ENCODE peak calls at places on chromosome 2, in nine cellular contexts. G, B, E, U, K, J, Y, R and S are unnamed samples.

GRCh38 chr2:162300271-162300670 is 18.2 kb downstream of the IFIH1 start:
- DNase-seq in G (no peak), B (no peak), E (no peak), U (no peak), K (no peak), J (no peak), Y (no peak), R (no peak), S (no peak)

GRCh38 chr2:20650412-20650879 is 452 bp downstream of the HS1BP3 start:
- DNase-seq in G (peak; percentile 63), B (no peak), E (no peak), U (peak; percentile 78), K (no peak), J (peak; percentile 49), Y (no peak), R (peak; percentile 25), S (peak; percentile 80)

GRCh38 chr2:195364015-195364965 is 292.7 kb upstream of the SLC39A10 start:
- DNase-seq in G (peak; percentile 1), B (no peak), E (no peak), U (no peak), K (no peak), J (no peak), Y (no peak), R (peak; percentile 19), S (no peak)

GRCh38 chr2:197821550-197822218 is 17.3 kb downstream of the PLCL1 start:
- DNase-seq in G (no peak), B (no peak), E (no peak), U (no peak), K (no peak), J (no peak), Y (no peak), R (no peak), S (no peak)

GRCh38 chr2:180519276-180519675 is 461.1 kb upstream of the UBE2E3 start:
- DNase-seq in G (peak; percentile 50), B (no peak), E (peak; percentile 48), U (no peak), K (no peak), J (no peak), Y (no peak), R (no peak), S (no peak)

GRCh38 chr2:16247371-16248177 is 307.2 kb downstream of the MYCN start:
- DNase-seq in G (no peak), B (no peak), E (no peak), U (no peak), K (no peak), J (peak; percentile 29), Y (no peak), R (no peak), S (no peak)

GRCh38 chr2:5472673-5473072 is 219.5 kb upstream of the SOX11 start:
- DNase-seq in G (no peak), B (no peak), E (no peak), U (no peak), K (no peak), J (no peak), Y (no peak), R (no peak), S (no peak)

GRCh38 chr2:238835726-238836301 is 12.1 kb upstream of the TWIST2 start:
- DNase-seq in G (no peak), B (no peak), E (no peak), U (no peak), K (no peak), J (no peak), Y (no peak), R (no peak), S (no peak)

GRCh38 chr2:9258501-9258900 is 51.9 kb downstream of the ASAP2 start:
- DNase-seq in G (peak; percentile 82), B (no peak), E (no peak), U (no peak), K (peak; percentile 61), J (no peak), Y (no peak), R (no peak), S (no peak)

GRCh38 chr2:9258953-9259399 is 52.4 kb downstream of the ASAP2 start:
- DNase-seq in G (no peak), B (no peak), E (no peak), U (no peak), K (no peak), J (no peak), Y (no peak), R (no peak), S (no peak)

GRCh38 chr2:9256570-9257043 is 50.0 kb downstream of the ASAP2 start:
- DNase-seq in G (no peak), B (no peak), E (no peak), U (peak; percentile 29), K (no peak), J (no peak), Y (no peak), R (peak; percentile 51), S (no peak)

GRCh38 chr2:9255416-9255815 is 48.8 kb downstream of the ASAP2 start:
- DNase-seq in G (no peak), B (no peak), E (no peak), U (no peak), K (no peak), J (no peak), Y (no peak), R (no peak), S (no peak)

DNA sequence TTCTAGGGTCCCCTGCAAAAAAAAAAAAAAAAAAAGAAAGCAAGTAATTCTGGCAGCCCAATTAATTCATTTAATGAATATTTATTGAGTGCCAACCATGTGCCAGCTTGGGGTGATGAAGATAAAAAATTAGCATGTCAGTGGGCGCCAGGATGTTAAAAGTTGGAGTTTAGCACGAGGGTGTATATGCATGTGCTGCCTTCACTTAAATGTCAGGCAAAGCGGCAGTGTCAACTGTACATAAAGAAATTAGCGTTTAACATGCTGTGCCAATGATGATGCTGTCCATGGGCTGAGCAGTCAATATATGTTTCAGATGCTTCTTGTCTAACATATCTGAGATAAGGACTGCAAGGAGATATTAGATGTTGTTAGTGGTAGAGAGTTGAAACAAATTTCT is 49.5 kb downstream of the ASAP2 start:
- DNase-seq in G (no peak), B (no peak), E (no peak), U (no peak), K (no peak), J (no peak), Y (no peak), R (peak; percentile 41), S (no peak)
- H3K27ac ChIP-seq in G (no peak overlapping the region), B (no peak overlapping the region), E (no peak overlapping the region), U (no peak overlapping the region), K (no peak overlapping the region), J (no peak overlapping the region), Y (no peak overlapping the region), R (peak overlapping the region; percentile 62), S (no peak overlapping the region)

DNA sequence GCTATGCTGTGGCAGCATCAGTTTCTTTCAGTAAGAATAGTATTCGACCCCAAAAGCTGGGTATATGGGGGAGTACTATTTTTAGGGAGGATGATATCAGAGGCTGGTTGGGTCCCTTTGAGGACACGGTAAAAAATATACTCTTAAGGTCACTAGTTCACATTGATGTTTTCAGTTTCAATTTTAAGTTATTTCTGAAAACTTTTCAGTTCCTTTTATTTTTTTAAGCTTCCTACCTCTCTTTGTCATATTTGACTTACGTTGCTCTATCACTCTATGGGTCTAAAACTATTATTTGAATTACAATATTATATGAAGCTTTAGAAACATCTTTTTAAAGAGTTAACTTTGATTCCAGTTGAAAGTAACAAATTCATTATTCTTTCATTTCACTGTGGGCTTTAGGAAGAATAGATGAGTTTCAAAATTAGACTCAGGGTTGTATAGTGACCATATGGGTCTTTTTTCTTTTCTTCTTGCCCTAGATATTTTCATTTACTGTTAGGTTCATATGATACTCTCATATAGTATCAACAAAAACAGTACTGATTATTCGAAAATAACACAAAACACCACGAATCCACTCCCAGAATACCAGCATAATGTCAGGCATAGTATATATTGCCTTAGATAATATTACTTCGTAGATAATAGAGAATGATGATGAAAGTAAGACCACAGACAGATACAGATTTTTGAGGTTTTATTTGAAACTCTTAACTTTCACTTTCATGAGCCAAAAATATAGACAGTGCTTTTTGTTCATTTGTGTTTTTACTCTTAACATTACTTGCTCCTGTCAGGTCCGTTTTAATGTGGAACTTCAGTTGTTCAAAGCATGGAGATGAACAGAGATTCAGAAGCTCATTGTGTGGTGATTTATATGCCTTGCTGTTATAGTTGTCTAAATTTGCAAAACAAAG is 9.8 kb downstream of the RMDN2 start:
- DNase-seq in G (peak; percentile 8), B (no peak), E (no peak), U (no peak), K (no peak), J (no peak), Y (no peak), R (no peak), S (no peak)
- H3K27ac ChIP-seq in G (no peak overlapping the region), B (no peak overlapping the region), E (no peak overlapping the region), U (no peak overlapping the region), K (no peak overlapping the region), J (no peak overlapping the region), Y (no peak overlapping the region), R (no peak overlapping the region), S (no peak overlapping the region)

GRCh38 chr2:73031725-73032701 is 39.5 kb downstream of the SFXN5 start:
- DNase-seq in G (no peak), B (no peak), E (no peak), U (no peak), K (no peak), J (no peak), Y (no peak), R (no peak), S (no peak)

GRCh38 chr2:73034661-73035374 is 36.7 kb downstream of the SFXN5 start:
- DNase-seq in G (no peak), B (no peak), E (no peak), U (no peak), K (no peak), J (no peak), Y (no peak), R (no peak), S (no peak)

GRCh38 chr2:73032702-73033097 is 38.8 kb downstream of the SFXN5 start:
- DNase-seq in G (no peak), B (no peak), E (no peak), U (no peak), K (no peak), J (no peak), Y (no peak), R (no peak), S (no peak)

GRCh38 chr2:73033766-73034381 is 37.6 kb downstream of the SFXN5 start:
- DNase-seq in G (no peak), B (no peak), E (no peak), U (no peak), K (no peak), J (no peak), Y (no peak), R (no peak), S (no peak)

DNA sequence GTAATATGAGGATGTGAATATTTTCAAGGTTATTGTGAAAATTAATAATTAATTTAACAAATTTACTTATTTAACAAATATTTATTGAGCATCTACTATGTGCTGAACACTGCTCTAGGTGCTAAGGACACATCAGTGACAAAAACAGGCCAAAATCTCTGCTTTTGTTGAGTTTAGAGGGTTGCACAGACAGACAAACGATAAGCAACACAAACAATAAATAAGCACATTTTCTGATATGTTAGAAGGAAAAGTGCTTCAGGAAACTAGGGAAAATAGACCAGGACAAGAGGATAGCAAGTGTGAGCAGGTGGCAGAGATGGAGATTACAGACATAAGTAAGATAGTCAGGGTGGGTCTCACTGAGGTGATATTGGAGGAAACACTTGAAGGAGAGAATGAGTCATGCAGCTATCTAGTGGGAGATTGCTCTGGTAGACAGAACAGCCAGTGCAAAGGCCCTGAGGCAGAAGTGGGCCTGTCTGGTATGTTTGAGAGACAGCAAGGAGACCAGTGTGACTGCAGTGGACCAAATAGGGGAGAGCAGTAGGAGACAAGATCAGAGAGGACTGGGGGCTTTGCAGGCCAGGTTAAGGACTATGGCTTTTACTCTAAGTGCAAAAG is 38.3 kb downstream of the SFXN5 start:
- DNase-seq in G (no peak), B (no peak), E (no peak), U (no peak), K (no peak), J (no peak), Y (no peak), R (no peak), S (no peak)
- H3K27ac ChIP-seq in G (no peak overlapping the region), B (no peak overlapping the region), E (no peak overlapping the region), U (no peak overlapping the region), K (no peak overlapping the region), J (no peak overlapping the region), Y (no peak overlapping the region), R (no peak overlapping the region), S (no peak overlapping the region)

GRCh38 chr2:46735108-46735691 is 180.4 kb downstream of the MCFD2 start:
- DNase-seq in G (no peak), B (no peak), E (no peak), U (no peak), K (no peak), J (peak; percentile 14), Y (no peak), R (no peak), S (no peak)

GRCh38 chr2:46743021-46743420 is 172.6 kb downstream of the MCFD2 start:
- DNase-seq in G (no peak), B (no peak), E (no peak), U (no peak), K (no peak), J (no peak), Y (no peak), R (no peak), S (no peak)

GRCh38 chr2:46732127-46732526 is 183.5 kb downstream of the MCFD2 start:
- DNase-seq in G (no peak), B (no peak), E (no peak), U (no peak), K (no peak), J (no peak), Y (no peak), R (no peak), S (no peak)

GRCh38 chr2:46735730-46736493 is 179.7 kb downstream of the MCFD2 start:
- DNase-seq in G (no peak), B (no peak), E (no peak), U (no peak), K (no peak), J (no peak), Y (no peak), R (no peak), S (no peak)

DNA sequence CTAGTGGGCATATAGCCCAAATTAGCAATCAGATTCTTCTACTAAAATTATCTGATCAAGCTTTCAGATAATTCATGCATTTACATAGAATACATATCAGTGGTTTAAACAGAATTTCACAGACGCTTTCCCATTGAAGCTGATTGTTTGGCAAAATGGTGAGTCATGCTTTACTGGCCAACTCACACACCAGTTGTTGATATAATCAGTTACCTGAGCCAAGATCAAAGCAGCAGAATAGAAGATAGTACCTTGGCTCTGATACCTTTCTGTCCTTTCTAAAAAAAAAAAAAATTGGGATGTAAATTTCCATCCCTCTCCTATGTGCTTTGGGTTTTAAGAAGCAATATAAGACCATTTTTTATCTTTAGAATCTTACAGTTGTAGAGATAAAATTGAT is 178.0 kb downstream of the MCFD2 start:
- DNase-seq in G (no peak), B (no peak), E (peak; percentile 61), U (no peak), K (no peak), J (peak; percentile 24), Y (no peak), R (no peak), S (no peak)
- H3K27ac ChIP-seq in G (no peak overlapping the region), B (no peak overlapping the region), E (peak overlapping the region; percentile 31), U (no peak overlapping the region), K (no peak overlapping the region), J (no peak overlapping the region), Y (no peak overlapping the region), R (no peak overlapping the region), S (no peak overlapping the region)